ENCODE peak calls at places on chromosome X, in four cellular contexts. Z is body of pancreas; T is CD8-positive, alpha-beta T cell; M is ovary. E is an unnamed sample. For H3K4me1, the result is how much of the 10 kb centered on the place peaks cover.

GRCh38 chrX:54482839-54483593 is 13.0 kb downstream of the FGD1 start:
- DNase-seq in Z (no peak), T (no peak), M (peak), E (peak)

GRCh38 chrX:107678957-107679740 is 50.8 kb downstream of the PRPS1 start:
- DNase-seq in Z (peak), T (peak), M (peak), E (peak)

GRCh38 chrX:33272986-33273385 is 61.6 kb upstream of the DMD start:
- DNase-seq in Z (no peak), T (no peak), M (no peak), E (no peak)

GRCh38 chrX:36898301-36898700 is 109.9 kb upstream of the FAM47C start:
- DNase-seq in Z (no peak), T (no peak), M (no peak), E (no peak)

GRCh38 chrX:43745938-43746721 is 90.0 kb downstream of the MAOA start:
- DNase-seq in Z (no peak), T (no peak), M (no peak), E (no peak)

GRCh38 chrX:2926664-2927275 is 2.4 kb downstream of the ARSD start:
- DNase-seq in Z (no peak), T (no peak), M (no peak), E (no peak)

GRCh38 chrX:16745659-16746058 is 26.2 kb downstream of the SYAP1 start:
- DNase-seq in Z (no peak), T (no peak), M (no peak), E (no peak)

GRCh38 chrX:116009871-116010710 is 160.5 kb upstream of the AGTR2 start:
- DNase-seq in Z (peak), T (no peak), M (peak), E (peak)

GRCh38 chrX:54248309-54248708 is 65.3 kb upstream of the FAM120C start:
- DNase-seq in Z (no peak), T (no peak), M (no peak), E (no peak)

GRCh38 chrX:71998836-71999509 is 88.3 kb downstream of the NHSL2 start:
- DNase-seq in Z (peak), T (no peak), M (no peak), E (peak)

GRCh38 chrX:3699841-3700381 is 13.5 kb downstream of the PRKX start:
- DNase-seq in Z (no peak), T (no peak), M (no peak), E (no peak)

GRCh38 chrX:37672563-37672962 is 13.0 kb upstream of the XK start:
- DNase-seq in Z (no peak), T (no peak), M (no peak), E (no peak)

GRCh38 chrX:47586043-47586787 is 4.0 kb downstream of the TIMP1 start:
- DNase-seq in Z (no peak), T (no peak), M (no peak), E (no peak)

GRCh38 chrX:78455901-78456300 is 128.5 kb upstream of the CYSLTR1 start:
- DNase-seq in Z (no peak), T (no peak), M (no peak), E (no peak)

GRCh38 chrX:85244411-85245210 is 820 bp downstream of the ZNF711 start:
- DNase-seq in Z (peak), T (no peak), M (peak), E (peak)

GRCh38 chrX:45806410-45807121 is 605.9 kb upstream of the DIPK2B start:
- DNase-seq in Z (no peak), T (peak), M (no peak), E (no peak)

GRCh38 chrX:154082396-154083133 is 15.0 kb downstream of the MECP2 start:
- DNase-seq in Z (no peak), T (no peak), M (no peak), E (no peak)

GRCh38 chrX:13790206-13791131 is 26.4 kb downstream of the GPM6B start:
- DNase-seq in Z (no peak), T (no peak), M (no peak), E (no peak)

GRCh38 chrX:120016068-120016441 is 61.4 kb downstream of the RHOXF2B start:
- DNase-seq in Z (no peak), T (no peak), M (no peak), E (no peak)

GRCh38 chrX:64377753-64378152 is 17.5 kb downstream of the MTMR8 start:
- DNase-seq in Z (no peak), T (no peak), M (no peak), E (no peak)

GRCh38 chrX:50483283-50483682 is 12.7 kb upstream of the DGKK start:
- DNase-seq in Z (no peak), T (no peak), M (no peak), E (no peak)

GRCh38 chrX:2342878-2343277 is 157.9 kb downstream of the DHRSX start:
- DNase-seq in Z (no peak), T (no peak), M (no peak), E (no peak)

GRCh38 chrX:24918715-24919114 is 97.0 kb downstream of the ARX start:
- DNase-seq in Z (no peak), T (no peak), M (no peak), E (no peak)

GRCh38 chrX:103629295-103630170 is 758 bp downstream of the TCEAL1 start:
- DNase-seq in Z (peak), T (peak), M (peak), E (peak)

GRCh38 chrX:113275769-113276168 is 435.1 kb upstream of the AMOT start:
- DNase-seq in Z (no peak), T (no peak), M (no peak), E (no peak)
- H3K4me3 ChIP-seq in Z (no peak), T (no peak), M (no peak), E (no peak)

DNA sequence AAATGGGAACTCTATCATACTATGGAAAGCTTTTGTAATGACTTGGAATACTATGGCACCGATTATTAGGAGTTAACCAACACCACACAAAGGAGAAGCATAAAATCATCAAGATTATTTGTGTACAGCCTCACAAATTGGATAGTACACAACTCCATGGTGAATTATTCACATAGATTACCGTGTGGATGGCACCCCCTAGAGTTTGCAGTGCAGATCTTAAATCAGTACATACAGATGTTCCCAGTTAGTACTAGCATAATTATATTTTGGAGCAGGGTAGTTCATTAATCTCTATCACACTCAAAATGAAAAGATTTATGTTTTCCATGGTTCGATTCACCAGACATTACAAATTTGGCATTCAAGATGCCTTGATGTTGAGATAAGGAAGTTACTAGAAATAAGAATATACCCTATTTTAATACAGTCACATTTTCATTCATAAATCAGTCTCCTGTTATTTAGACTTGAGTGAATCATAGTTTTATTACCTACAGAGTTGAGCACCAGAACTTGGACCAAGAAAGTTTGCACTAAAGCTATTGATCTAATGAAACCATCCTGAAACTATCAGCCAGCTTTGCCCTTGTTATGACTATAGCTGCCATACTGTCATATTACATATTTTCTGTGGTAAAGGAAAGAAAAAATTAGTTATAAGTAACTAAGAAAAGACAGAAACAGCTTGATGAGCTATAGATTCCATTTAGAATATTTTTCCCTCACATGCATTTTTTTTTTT is 531.8 kb downstream of the GLUD2 start:
- DNase-seq in Z (peak), T (no peak), M (no peak), E (no peak)
- TF ChIP-seq CTCF in Z (no peak), T (no peak), M (no peak), E (no peak)

GRCh38 chrX:136750364-136750763 is 30.4 kb downstream of the ARHGEF6 start:
- DNase-seq in Z (no peak), T (no peak), M (no peak), E (no peak)

GRCh38 chrX:136747003-136747986 is 33.4 kb downstream of the ARHGEF6 start:
- DNase-seq in Z (no peak), T (no peak), M (no peak), E (no peak)

GRCh38 chrX:136742721-136743379 is 37.9 kb downstream of the ARHGEF6 start:
- DNase-seq in Z (no peak), T (no peak), M (no peak), E (no peak)

GRCh38 chrX:136745215-136746173 is 35.2 kb downstream of the ARHGEF6 start:
- DNase-seq in Z (no peak), T (no peak), M (no peak), E (no peak)
- H3K4me1 ChIP-seq in Z (under half), T (under half), M (under half), E (under half)

GRCh38 chrX:125205084-125205917 is 114.4 kb upstream of the TEX13C start:
- DNase-seq in Z (peak), T (peak), M (peak), E (peak)

GRCh38 chrX:125205918-125206665 is 113.6 kb upstream of the TEX13C start:
- DNase-seq in Z (peak), T (no peak), M (no peak), E (no peak)

GRCh38 chrX:125202486-125203378 is 116.9 kb upstream of the TEX13C start:
- DNase-seq in Z (no peak), T (no peak), M (no peak), E (no peak)

GRCh38 chrX:125203737-125204578 is 115.7 kb upstream of the TEX13C start:
- DNase-seq in Z (peak), T (no peak), M (no peak), E (no peak)

GRCh38 chrX:125203379-125203736 is 116.3 kb upstream of the TEX13C start:
- DNase-seq in Z (no peak), T (no peak), M (no peak), E (no peak)
- H3K4me3 ChIP-seq in Z (no peak), T (no peak), M (peak), E (no peak)

DNA sequence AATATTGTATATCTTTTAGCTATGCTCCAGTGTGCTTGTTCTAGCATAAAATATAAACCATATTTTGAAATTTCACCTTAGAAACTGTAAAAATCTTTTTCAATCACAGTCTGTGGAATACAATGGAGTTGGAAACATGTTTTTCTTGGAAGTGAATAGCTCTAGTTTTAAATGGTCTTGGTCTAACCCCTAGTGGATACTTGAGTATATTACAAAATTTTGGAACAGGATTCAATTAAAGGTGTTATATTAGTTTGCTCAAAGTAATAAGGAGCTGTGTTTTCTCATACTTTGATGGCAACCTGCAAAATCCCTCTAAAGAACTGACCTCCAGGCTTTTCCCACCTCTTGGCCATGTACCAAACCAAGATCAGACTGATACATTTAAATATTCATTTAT is 48.2 kb downstream of the STK26 start:
- DNase-seq in Z (no peak), T (no peak), M (no peak), E (no peak)
- TF ChIP-seq CTCF in Z (no peak), T (peak), M (no peak), E (no peak)

E was measured in BE2C.